ENCODE peak calls at places on chromosomes 3 and 15, in six cellular contexts. One of them, this sample, is unnamed.

GRCh38 chr3:13655074-13655913 is 106.4 kb downstream of the FBLN2 start:
- DNase-seq in IMR-90: peak
- DNase-seq in neuronal stem cell: peak
- DNase-seq in mesenchymal stem cell: peak
- DNase-seq in mesendoderm: peak
- DNase-seq in trophoblast cell: peak
- DNase-seq in this sample: peak

GRCh38 chr15:31327674-31328424 is 1.2 kb downstream of the KLF13 start:
- DNase-seq in IMR-90: peak
- DNase-seq in neuronal stem cell: no peak
- DNase-seq in mesenchymal stem cell: peak
- DNase-seq in mesendoderm: peak
- DNase-seq in trophoblast cell: peak
- DNase-seq in this sample: no peak

GRCh38 chr3:115420086-115420485 is 203.2 kb upstream of the GAP43 start:
- DNase-seq in IMR-90: no peak
- DNase-seq in neuronal stem cell: no peak
- DNase-seq in mesenchymal stem cell: no peak
- DNase-seq in mesendoderm: no peak
- DNase-seq in trophoblast cell: no peak
- DNase-seq in this sample: no peak

GRCh38 chr15:101084801-101085200 is 165.6 kb downstream of the LRRK1 start:
- DNase-seq in IMR-90: no peak
- DNase-seq in neuronal stem cell: no peak
- DNase-seq in mesenchymal stem cell: no peak
- DNase-seq in mesendoderm: no peak
- DNase-seq in trophoblast cell: no peak
- DNase-seq in this sample: no peak

GRCh38 chr3:46848271-46849097 is 14.8 kb downstream of the MYL3 start:
- DNase-seq in IMR-90: peak
- DNase-seq in neuronal stem cell: no peak
- DNase-seq in mesenchymal stem cell: peak
- DNase-seq in mesendoderm: peak
- DNase-seq in trophoblast cell: peak
- DNase-seq in this sample: peak

GRCh38 chr3:43894176-43895049 is 203.7 kb downstream of the ABHD5 start:
- DNase-seq in IMR-90: peak
- DNase-seq in neuronal stem cell: peak
- DNase-seq in mesenchymal stem cell: peak
- DNase-seq in mesendoderm: peak
- DNase-seq in trophoblast cell: peak
- DNase-seq in this sample: peak

GRCh38 chr3:63193647-63194046 is 84.5 kb upstream of the SYNPR start:
- DNase-seq in IMR-90: no peak
- DNase-seq in neuronal stem cell: peak
- DNase-seq in mesenchymal stem cell: no peak
- DNase-seq in mesendoderm: peak
- DNase-seq in trophoblast cell: peak
- DNase-seq in this sample: no peak

GRCh38 chr3:16060358-16060852 is 114.1 kb upstream of the GALNT15 start:
- DNase-seq in IMR-90: peak
- DNase-seq in neuronal stem cell: no peak
- DNase-seq in mesenchymal stem cell: peak
- DNase-seq in mesendoderm: peak
- DNase-seq in trophoblast cell: peak
- DNase-seq in this sample: peak

GRCh38 chr15:43920815-43921214 is 94.0 kb downstream of the WDR76 start:
- DNase-seq in IMR-90: peak
- DNase-seq in neuronal stem cell: no peak
- DNase-seq in mesenchymal stem cell: peak
- DNase-seq in mesendoderm: no peak
- DNase-seq in trophoblast cell: no peak
- DNase-seq in this sample: no peak

GRCh38 chr3:24263069-24263668 is 231.5 kb downstream of the THRB start:
- DNase-seq in IMR-90: no peak
- DNase-seq in neuronal stem cell: no peak
- DNase-seq in mesenchymal stem cell: no peak
- DNase-seq in mesendoderm: no peak
- DNase-seq in trophoblast cell: no peak
- DNase-seq in this sample: no peak

GRCh38 chr3:152438181-152438580 is 169.5 kb downstream of the MBNL1 start:
- DNase-seq in IMR-90: no peak
- DNase-seq in neuronal stem cell: no peak
- DNase-seq in mesenchymal stem cell: no peak
- DNase-seq in mesendoderm: no peak
- DNase-seq in trophoblast cell: no peak
- DNase-seq in this sample: no peak

GRCh38 chr3:49719214-49719884 is at the start of gene AMIGO3:
- DNase-seq in IMR-90: peak
- DNase-seq in neuronal stem cell: peak
- DNase-seq in mesenchymal stem cell: peak
- DNase-seq in mesendoderm: peak
- DNase-seq in trophoblast cell: peak
- DNase-seq in this sample: peak

GRCh38 chr3:190192807-190193206 is 72.1 kb upstream of the P3H2 start:
- DNase-seq in IMR-90: peak
- DNase-seq in neuronal stem cell: no peak
- DNase-seq in mesenchymal stem cell: peak
- DNase-seq in mesendoderm: no peak
- DNase-seq in trophoblast cell: no peak
- DNase-seq in this sample: no peak

GRCh38 chr3:59698091-59698490 is 648.3 kb upstream of the CFAP20DC start:
- DNase-seq in IMR-90: no peak
- DNase-seq in neuronal stem cell: no peak
- DNase-seq in mesenchymal stem cell: no peak
- DNase-seq in mesendoderm: no peak
- DNase-seq in trophoblast cell: peak
- DNase-seq in this sample: no peak

GRCh38 chr3:4908066-4908768 is 71.0 kb upstream of the BHLHE40 start:
- DNase-seq in IMR-90: no peak
- DNase-seq in neuronal stem cell: no peak
- DNase-seq in mesenchymal stem cell: no peak
- DNase-seq in mesendoderm: no peak
- DNase-seq in trophoblast cell: no peak
- DNase-seq in this sample: no peak

GRCh38 chr3:187743195-187744141 is 1.8 kb downstream of the BCL6 start:
- DNase-seq in IMR-90: peak
- DNase-seq in neuronal stem cell: no peak
- DNase-seq in mesenchymal stem cell: peak
- DNase-seq in mesendoderm: peak
- DNase-seq in trophoblast cell: peak
- DNase-seq in this sample: no peak

GRCh38 chr15:85800460-85801123 is 5.9 kb upstream of the KLHL25 start:
- DNase-seq in IMR-90: peak
- DNase-seq in neuronal stem cell: no peak
- DNase-seq in mesenchymal stem cell: peak
- DNase-seq in mesendoderm: peak
- DNase-seq in trophoblast cell: peak
- DNase-seq in this sample: peak

GRCh38 chr3:34107669-34108068 is 309.2 kb downstream of the PDCD6IP start:
- DNase-seq in IMR-90: no peak
- DNase-seq in neuronal stem cell: no peak
- DNase-seq in mesenchymal stem cell: no peak
- DNase-seq in mesendoderm: no peak
- DNase-seq in trophoblast cell: no peak
- DNase-seq in this sample: no peak

GRCh38 chr3:126304704-126305103 is 52.5 kb downstream of the KLF15 start:
- DNase-seq in IMR-90: peak
- DNase-seq in neuronal stem cell: no peak
- DNase-seq in mesenchymal stem cell: no peak
- DNase-seq in mesendoderm: no peak
- DNase-seq in trophoblast cell: no peak
- DNase-seq in this sample: no peak

GRCh38 chr3:47193871-47194859 is 30.3 kb upstream of the SETD2 start:
- DNase-seq in IMR-90: peak
- DNase-seq in neuronal stem cell: no peak
- DNase-seq in mesenchymal stem cell: peak
- DNase-seq in mesendoderm: no peak
- DNase-seq in trophoblast cell: no peak
- DNase-seq in this sample: no peak

GRCh38 chr3:71128951-71129350 is 454.6 kb downstream of the FOXP1 start:
- DNase-seq in IMR-90: no peak
- DNase-seq in neuronal stem cell: no peak
- DNase-seq in mesenchymal stem cell: peak
- DNase-seq in mesendoderm: no peak
- DNase-seq in trophoblast cell: no peak
- DNase-seq in this sample: no peak

GRCh38 chr15:36415643-36416042 is 163.8 kb upstream of the CDIN1 start:
- DNase-seq in IMR-90: peak
- DNase-seq in neuronal stem cell: no peak
- DNase-seq in mesenchymal stem cell: peak
- DNase-seq in mesendoderm: no peak
- DNase-seq in trophoblast cell: no peak
- DNase-seq in this sample: no peak

GRCh38 chr15:57079907-57080750 is 161.7 kb downstream of the TCF12 start:
- DNase-seq in IMR-90: no peak
- DNase-seq in neuronal stem cell: no peak
- DNase-seq in mesenchymal stem cell: no peak
- DNase-seq in mesendoderm: peak
- DNase-seq in trophoblast cell: no peak
- DNase-seq in this sample: no peak

GRCh38 chr3:73086071-73086494 is 24.6 kb downstream of the EBLN2 start:
- DNase-seq in IMR-90: peak
- DNase-seq in neuronal stem cell: peak
- DNase-seq in mesenchymal stem cell: peak
- DNase-seq in mesendoderm: peak
- DNase-seq in trophoblast cell: peak
- DNase-seq in this sample: no peak

GRCh38 chr3:1118074-1118473 is 25.2 kb downstream of the CNTN6 start:
- DNase-seq in IMR-90: no peak
- DNase-seq in neuronal stem cell: no peak
- DNase-seq in mesenchymal stem cell: peak
- DNase-seq in mesendoderm: no peak
- DNase-seq in trophoblast cell: peak
- DNase-seq in this sample: no peak

GRCh38 chr15:101431748-101432147 is 57.8 kb downstream of the PCSK6 start:
- DNase-seq in IMR-90: no peak
- DNase-seq in neuronal stem cell: no peak
- DNase-seq in mesenchymal stem cell: no peak
- DNase-seq in mesendoderm: no peak
- DNase-seq in trophoblast cell: no peak
- DNase-seq in this sample: no peak

GRCh38 chr3:65485826-65486592 is 552.7 kb downstream of the MAGI1 start:
- DNase-seq in IMR-90: peak
- DNase-seq in neuronal stem cell: no peak
- DNase-seq in mesenchymal stem cell: no peak
- DNase-seq in mesendoderm: no peak
- DNase-seq in trophoblast cell: no peak
- DNase-seq in this sample: no peak

GRCh38 chr3:65481085-65481484 is 557.6 kb downstream of the MAGI1 start:
- DNase-seq in IMR-90: no peak
- DNase-seq in neuronal stem cell: no peak
- DNase-seq in mesenchymal stem cell: no peak
- DNase-seq in mesendoderm: peak
- DNase-seq in trophoblast cell: no peak
- DNase-seq in this sample: no peak

GRCh38 chr3:65479967-65480366 is 558.8 kb downstream of the MAGI1 start:
- DNase-seq in IMR-90: no peak
- DNase-seq in neuronal stem cell: no peak
- DNase-seq in mesenchymal stem cell: peak
- DNase-seq in mesendoderm: no peak
- DNase-seq in trophoblast cell: no peak
- DNase-seq in this sample: no peak

GRCh38 chr3:65484964-65485363 is 553.8 kb downstream of the MAGI1 start:
- DNase-seq in IMR-90: no peak
- DNase-seq in neuronal stem cell: no peak
- DNase-seq in mesenchymal stem cell: no peak
- DNase-seq in mesendoderm: no peak
- DNase-seq in trophoblast cell: no peak
- DNase-seq in this sample: no peak

GRCh38 chr3:65483475-65483874 is 555.2 kb downstream of the MAGI1 start:
- DNase-seq in IMR-90: no peak
- DNase-seq in neuronal stem cell: no peak
- DNase-seq in mesenchymal stem cell: no peak
- DNase-seq in mesendoderm: peak
- DNase-seq in trophoblast cell: peak
- DNase-seq in this sample: peak
- H3K18ac ChIP-seq in IMR-90: no peak
- H3K18ac ChIP-seq in neuronal stem cell: no peak
- H3K18ac ChIP-seq in mesenchymal stem cell: no peak
- H3K18ac ChIP-seq in mesendoderm: no peak
- H3K18ac ChIP-seq in trophoblast cell: no peak
- H3K18ac ChIP-seq in this sample: no peak

DNA sequence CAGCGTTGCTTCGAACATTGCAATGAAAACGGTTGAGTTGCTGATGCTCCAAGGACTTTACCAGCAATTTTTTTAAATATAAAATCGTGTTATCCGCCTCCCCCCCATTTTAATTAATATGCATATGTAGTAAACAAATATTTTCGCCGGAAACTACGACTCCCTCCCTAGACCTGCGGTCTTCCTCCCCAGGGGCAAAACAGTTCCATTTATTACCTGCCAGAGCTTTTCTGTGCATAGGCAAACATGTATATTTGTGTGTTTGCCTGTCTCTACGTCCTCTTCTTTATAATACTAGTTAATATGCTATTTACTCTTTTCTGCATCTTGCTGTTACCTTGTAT is 593 bp upstream of the RSL24D1 start:
- DNase-seq in IMR-90: no peak
- DNase-seq in neuronal stem cell: no peak
- DNase-seq in mesenchymal stem cell: no peak
- DNase-seq in mesendoderm: no peak
- DNase-seq in trophoblast cell: no peak
- DNase-seq in this sample: no peak
- H3K18ac ChIP-seq in IMR-90: peak
- H3K18ac ChIP-seq in neuronal stem cell: no peak
- H3K18ac ChIP-seq in mesenchymal stem cell: peak
- H3K18ac ChIP-seq in mesendoderm: peak
- H3K18ac ChIP-seq in trophoblast cell: peak
- H3K18ac ChIP-seq in this sample: no peak

DNA sequence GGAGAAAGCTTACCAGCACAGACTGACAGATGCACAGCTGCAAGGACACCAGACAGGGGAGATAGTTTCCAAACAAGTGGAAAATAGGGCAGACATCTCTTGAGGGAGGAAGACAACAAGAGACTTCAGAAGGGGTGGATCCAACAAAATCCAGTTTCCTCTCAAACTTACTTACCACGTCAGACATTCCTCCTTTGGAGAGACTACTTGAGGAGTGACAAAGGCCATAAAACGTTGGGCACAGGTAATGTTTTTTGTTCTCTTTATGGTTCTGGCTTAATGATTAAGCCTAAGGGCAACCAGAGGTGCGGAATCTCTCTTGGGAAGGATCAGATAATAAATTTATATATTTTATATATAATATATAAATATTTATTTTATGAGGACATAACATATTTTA is 76.1 kb downstream of the CD200 start:
- DNase-seq in IMR-90: no peak
- DNase-seq in neuronal stem cell: no peak
- DNase-seq in mesenchymal stem cell: no peak
- DNase-seq in mesendoderm: no peak
- DNase-seq in trophoblast cell: no peak
- DNase-seq in this sample: no peak
- H3K18ac ChIP-seq in IMR-90: no peak
- H3K18ac ChIP-seq in neuronal stem cell: no peak
- H3K18ac ChIP-seq in mesenchymal stem cell: no peak
- H3K18ac ChIP-seq in mesendoderm: no peak
- H3K18ac ChIP-seq in trophoblast cell: no peak
- H3K18ac ChIP-seq in this sample: no peak

DNA sequence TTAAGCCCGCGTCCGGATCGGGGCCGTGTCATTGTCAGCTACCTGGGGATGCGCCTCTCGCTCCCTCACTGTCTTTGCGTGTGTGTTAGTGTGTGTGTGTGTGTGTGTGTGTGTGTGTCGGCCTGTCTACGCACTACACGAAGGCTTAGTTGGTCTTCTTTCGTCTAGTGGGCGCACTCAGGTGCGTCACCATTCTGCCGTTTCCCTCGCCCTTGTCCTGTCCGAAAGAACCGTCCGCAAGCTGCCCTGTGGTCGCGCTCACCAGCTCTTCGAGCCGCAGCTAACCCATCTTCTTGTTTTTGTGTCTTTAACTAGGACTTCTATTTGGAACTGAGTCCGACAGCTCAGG is 650 bp upstream of the PAQR9 start:
- DNase-seq in IMR-90: peak
- DNase-seq in neuronal stem cell: peak
- DNase-seq in mesenchymal stem cell: no peak
- DNase-seq in mesendoderm: peak
- DNase-seq in trophoblast cell: no peak
- DNase-seq in this sample: peak
- H3K18ac ChIP-seq in IMR-90: no peak
- H3K18ac ChIP-seq in neuronal stem cell: peak
- H3K18ac ChIP-seq in mesenchymal stem cell: no peak
- H3K18ac ChIP-seq in mesendoderm: no peak
- H3K18ac ChIP-seq in trophoblast cell: no peak
- H3K18ac ChIP-seq in this sample: no peak

This sample was measured in H9.